ENCODE peak calls at places on chromosomes 3 and 15, in four cellular contexts. One of them, this sample, is unnamed.
A peak's percentile ranks its signal among the peaks of the same experiment; 100 is the strongest.

GRCh38 chr15:100163961-100164360 is 177.8 kb downstream of the ADAMTS17 start:
- DNase-seq in GM13977: no peak
- DNase-seq in T-cell: no peak
- DNase-seq in left colon: no peak
- DNase-seq in this sample: no peak

GRCh38 chr15:96352594-96353377 is 22.3 kb downstream of the NR2F2 start:
- DNase-seq in T-cell: no peak
- DNase-seq in left colon: no peak
- DNase-seq in GM13977: no peak
- DNase-seq in this sample: no peak

GRCh38 chr15:80473574-80474223 is 69.5 kb downstream of the ARNT2 start:
- DNase-seq in T-cell: no peak
- DNase-seq in GM13977: no peak
- DNase-seq in left colon: no peak
- DNase-seq in this sample: no peak

GRCh38 chr3:4493008-4493930 is at the start of gene ITPR1:
- DNase-seq in T-cell: peak; percentile 97
- DNase-seq in GM13977: peak; percentile 95
- DNase-seq in left colon: peak; percentile 98
- DNase-seq in this sample: peak; percentile 97

GRCh38 chr3:142282503-142282902 is 57.1 kb upstream of the GK5 start:
- DNase-seq in GM13977: no peak
- DNase-seq in left colon: no peak
- DNase-seq in T-cell: no peak
- DNase-seq in this sample: no peak

GRCh38 chr3:189911001-189911400 is 209.7 kb downstream of the P3H2 start:
- DNase-seq in left colon: no peak
- DNase-seq in T-cell: no peak
- DNase-seq in GM13977: no peak
- DNase-seq in this sample: no peak

GRCh38 chr3:64440498-64440897 is 215.2 kb upstream of the PRICKLE2 start:
- DNase-seq in T-cell: no peak
- DNase-seq in left colon: no peak
- DNase-seq in GM13977: no peak
- DNase-seq in this sample: no peak

GRCh38 chr3:43185656-43186375 is 79.9 kb upstream of the POMGNT2 start:
- DNase-seq in left colon: no peak
- DNase-seq in GM13977: no peak
- DNase-seq in T-cell: no peak
- DNase-seq in this sample: no peak

GRCh38 chr3:63364495-63364894 is 86.4 kb downstream of the SYNPR start:
- DNase-seq in GM13977: no peak
- DNase-seq in T-cell: no peak
- DNase-seq in left colon: no peak
- DNase-seq in this sample: no peak

GRCh38 chr3:68666409-68667193 is 265.7 kb downstream of the TAFA4 start:
- DNase-seq in GM13977: no peak
- DNase-seq in left colon: no peak
- DNase-seq in T-cell: no peak
- DNase-seq in this sample: no peak

GRCh38 chr3:151901946-151902285 is 28.5 kb downstream of the SUCNR1 start:
- DNase-seq in GM13977: no peak
- DNase-seq in left colon: no peak
- DNase-seq in T-cell: no peak
- DNase-seq in this sample: no peak

GRCh38 chr15:74206801-74207281 is 4.3 kb upstream of the STRA6 start:
- DNase-seq in T-cell: no peak
- DNase-seq in GM13977: no peak
- DNase-seq in left colon: no peak
- DNase-seq in this sample: no peak

GRCh38 chr15:41544650-41545015 is 576 bp upstream of the RPAP1 start:
- DNase-seq in left colon: peak; percentile 26
- DNase-seq in GM13977: no peak
- DNase-seq in T-cell: no peak
- DNase-seq in this sample: peak; percentile 31

GRCh38 chr15:36545451-36545992 is 33.9 kb upstream of the CDIN1 start:
- DNase-seq in left colon: no peak
- DNase-seq in T-cell: no peak
- DNase-seq in GM13977: no peak
- DNase-seq in this sample: no peak

GRCh38 chr3:99532246-99532645 is 106.1 kb upstream of the COL8A1 start:
- DNase-seq in T-cell: no peak
- DNase-seq in left colon: peak; percentile 18
- DNase-seq in GM13977: peak; percentile 11
- DNase-seq in this sample: peak; percentile 37

GRCh38 chr3:23580337-23580736 is 225.4 kb upstream of the UBE2E1 start:
- DNase-seq in left colon: no peak
- DNase-seq in T-cell: no peak
- DNase-seq in GM13977: no peak
- DNase-seq in this sample: no peak

GRCh38 chr3:72746412-72747411 is 101.5 kb downstream of the SHQ1 start:
- DNase-seq in T-cell: no peak
- DNase-seq in GM13977: no peak
- DNase-seq in left colon: no peak
- DNase-seq in this sample: no peak

GRCh38 chr3:24495334-24495994 is 814 bp upstream of the THRB start:
- DNase-seq in T-cell: no peak
- DNase-seq in GM13977: peak; percentile 29
- DNase-seq in left colon: peak; percentile 74
- DNase-seq in this sample: peak; percentile 67

GRCh38 chr3:124207873-124208473 is 216.0 kb upstream of the ROPN1 start:
- DNase-seq in T-cell: no peak
- DNase-seq in left colon: no peak
- DNase-seq in GM13977: peak; percentile 28
- DNase-seq in this sample: no peak

GRCh38 chr3:36166477-36166876 is 213.8 kb upstream of the STAC start:
- DNase-seq in left colon: no peak
- DNase-seq in GM13977: no peak
- DNase-seq in T-cell: no peak
- DNase-seq in this sample: no peak

GRCh38 chr3:16311960-16312451 is 47.0 kb downstream of the OXNAD1 start:
- DNase-seq in T-cell: peak; percentile 38
- DNase-seq in GM13977: peak; percentile 43
- DNase-seq in left colon: no peak
- DNase-seq in this sample: peak; percentile 30

GRCh38 chr3:152466784-152467183 is 198.1 kb downstream of the MBNL1 start:
- DNase-seq in T-cell: no peak
- DNase-seq in GM13977: no peak
- DNase-seq in left colon: no peak
- DNase-seq in this sample: no peak

GRCh38 chr15:45023659-45024320 is 795 bp downstream of the SORD start:
- DNase-seq in T-cell: no peak
- DNase-seq in left colon: no peak
- DNase-seq in GM13977: no peak
- DNase-seq in this sample: no peak

GRCh38 chr3:67000006-67000405 is 1.9 kb downstream of the KBTBD8 start:
- DNase-seq in T-cell: no peak
- DNase-seq in GM13977: peak; percentile 61
- DNase-seq in left colon: no peak
- DNase-seq in this sample: no peak

GRCh38 chr3:12486916-12487315 is 2.6 kb downstream of the TSEN2 start:
- DNase-seq in T-cell: no peak
- DNase-seq in left colon: no peak
- DNase-seq in GM13977: no peak
- DNase-seq in this sample: no peak

GRCh38 chr3:60770532-60770931 is 480.7 kb downstream of the FHIT start:
- DNase-seq in T-cell: no peak
- DNase-seq in GM13977: no peak
- DNase-seq in left colon: no peak
- DNase-seq in this sample: no peak

GRCh38 chr15:60062826-60063225 is 58.7 kb downstream of the FOXB1 start:
- DNase-seq in GM13977: no peak
- DNase-seq in T-cell: no peak
- DNase-seq in left colon: no peak
- DNase-seq in this sample: no peak

GRCh38 chr15:66682246-66682645 is 19.8 kb upstream of the SMAD6 start:
- DNase-seq in GM13977: no peak
- DNase-seq in left colon: no peak
- DNase-seq in T-cell: no peak
- DNase-seq in this sample: no peak

GRCh38 chr3:195570912-195571311 is 12.8 kb downstream of the APOD start:
- DNase-seq in GM13977: no peak
- DNase-seq in left colon: no peak
- DNase-seq in T-cell: no peak
- DNase-seq in this sample: no peak

GRCh38 chr3:128864351-128864811 is 15.0 kb upstream of the ACAD9 start:
- DNase-seq in left colon: no peak
- DNase-seq in GM13977: no peak
- DNase-seq in T-cell: no peak
- DNase-seq in this sample: no peak

GRCh38 chr15:65856821-65857455 is 12.4 kb upstream of the RAB11A start:
- DNase-seq in GM13977: peak; percentile 45
- DNase-seq in T-cell: peak; percentile 65
- DNase-seq in left colon: peak; percentile 86
- DNase-seq in this sample: peak; percentile 81